ENCODE peak calls at places on chromosome 2, in six cellular contexts. V is NCI-H1436; R is stimulated activated CD8-positive, alpha-beta memory T cell treated with anti-CD3 and anti-CD28 coated beads, Interleukin-15, amount 100 ng/mL, for 24 hours; M is right cardiac atrium; P is BJ; U is heart right ventricle. A is an unnamed sample.

GRCh38 chr2:231189571-231190495 is 8.6 kb upstream of the ARMC9 start:
- DNase-seq in V (no peak), R (no peak), M (peak; percentile 84), P (no peak), U (no peak), A (no peak)

GRCh38 chr2:2569306-2569705 is 238.2 kb upstream of the MYT1L start:
- DNase-seq in V (no peak), R (no peak), M (no peak), P (no peak), U (no peak), A (no peak)

GRCh38 chr2:134669731-134670669 is 48.8 kb downstream of the TMEM163 start:
- DNase-seq in V (no peak), R (no peak), M (no peak), P (no peak), U (no peak), A (no peak)

GRCh38 chr2:172615862-172616261 is 60.0 kb downstream of the PDK1 start:
- DNase-seq in V (no peak), R (no peak), M (no peak), P (no peak), U (no peak), A (no peak)

GRCh38 chr2:240302041-240302440 is 133.4 kb upstream of the GPC1 start:
- DNase-seq in V (no peak), R (no peak), M (no peak), P (no peak), U (no peak), A (no peak)

GRCh38 chr2:424306-425172 is 136.6 kb upstream of the ALKAL2 start:
- DNase-seq in V (no peak), R (no peak), M (no peak), P (no peak), U (no peak), A (peak; percentile 98)

GRCh38 chr2:158539176-158539895 is 82.6 kb downstream of the PKP4 start:
- DNase-seq in V (peak; percentile 21), R (no peak), M (no peak), P (peak; percentile 34), U (peak; percentile 61), A (peak; percentile 3)

GRCh38 chr2:133641497-133641896 is 73.2 kb upstream of the NCKAP5 start:
- DNase-seq in V (no peak), R (no peak), M (peak; percentile 11), P (no peak), U (no peak), A (peak; percentile 8)

GRCh38 chr2:81266106-81266505 is 961.6 kb upstream of the LRRTM1 start:
- DNase-seq in V (no peak), R (no peak), M (no peak), P (no peak), U (no peak), A (no peak)

A was measured in PC-9.